ENCODE peak calls at places on chromosome 2, in ten cellular contexts. W is kidney, T is fibroblast of lung, N is stomach, O is GM12878, K is tibial artery, M is IMR-90, X is lung, F is foreskin keratinocyte, I is Karpas-422. C is an unnamed sample. For H3K4me1, the result is how much of the 10 kb centered on the place peaks cover.

GRCh38 chr2:211816739-211817138 is 721.9 kb downstream of the ERBB4 start:
- DNase-seq in K (no peak), I (no peak), O (no peak), W (no peak), F (no peak), M (no peak), T (no peak), X (no peak), N (no peak), C (no peak)

GRCh38 chr2:202841090-202841867 is 30.3 kb downstream of the ICA1L start:
- DNase-seq in T (no peak), I (no peak), F (no peak), M (no peak), O (no peak), W (no peak), K (no peak), N (no peak), X (no peak), C (no peak)

GRCh38 chr2:197073701-197074433 is 147.4 kb upstream of the PGAP1 start:
- DNase-seq in F (no peak), N (peak), X (no peak), T (peak), I (no peak), K (peak), M (no peak), O (no peak), W (peak), C (no peak)

GRCh38 chr2:46294185-46294836 is 2.9 kb upstream of the EPAS1 start:
- DNase-seq in W (no peak), O (no peak), F (no peak), M (no peak), X (no peak), K (no peak), I (no peak), T (no peak), N (no peak), C (no peak)

GRCh38 chr2:126801473-126801872 is 97.2 kb upstream of the TEX51 start:
- DNase-seq in T (no peak), I (no peak), W (no peak), O (no peak), X (no peak), K (no peak), N (no peak), F (no peak), M (no peak), C (no peak)

GRCh38 chr2:30236591-30237245 is 5.4 kb downstream of the LBH start:
- DNase-seq in O (no peak), W (no peak), F (no peak), M (no peak), N (peak), T (no peak), X (no peak), I (no peak), K (peak), C (no peak)

GRCh38 chr2:112004246-112004645 is 50.8 kb upstream of the TMEM87B start:
- DNase-seq in F (no peak), N (peak), W (no peak), M (peak), K (peak), I (peak), T (no peak), O (peak), X (peak), C (no peak)

GRCh38 chr2:106073608-106074406 is 120.3 kb downstream of the UXS1 start:
- DNase-seq in M (no peak), X (peak), F (no peak), O (no peak), T (no peak), N (no peak), K (no peak), I (no peak), W (no peak), C (no peak)

GRCh38 chr2:239288951-239289481 is 111.8 kb downstream of the HDAC4 start:
- DNase-seq in M (no peak), X (no peak), I (no peak), K (peak), N (no peak), F (no peak), O (peak), T (peak), W (no peak), C (no peak)

DNA sequence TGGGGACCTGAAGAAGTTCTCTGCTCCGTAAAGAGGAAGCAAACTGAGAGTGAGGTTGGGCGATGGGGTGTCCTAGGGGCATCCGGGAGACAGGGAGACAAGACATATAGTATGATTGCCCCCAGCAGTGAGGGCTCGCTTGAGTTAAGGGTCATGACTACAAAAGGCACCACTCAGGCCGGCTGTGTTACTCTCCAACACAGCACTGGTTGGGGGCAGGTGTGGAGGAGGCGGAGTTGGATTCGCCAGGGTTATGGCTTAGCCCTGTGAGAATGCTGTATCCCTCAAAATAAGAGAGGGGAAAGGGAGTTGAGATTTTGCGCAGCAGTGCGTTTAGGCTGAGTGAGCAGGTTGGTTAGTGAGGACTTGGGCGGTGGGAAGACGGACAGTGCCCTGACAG is 12.0 kb downstream of the DYSF start:
- DNase-seq in W (no peak), X (no peak), F (no peak), M (no peak), K (no peak), N (no peak), O (no peak), T (no peak), I (no peak), C (no peak)
- H3K4me1 ChIP-seq in W (under half), X (under half), F (under half), M (under half), K (under half), N (under half), O (under half), T (under half), I (under half), C (under half)

DNA sequence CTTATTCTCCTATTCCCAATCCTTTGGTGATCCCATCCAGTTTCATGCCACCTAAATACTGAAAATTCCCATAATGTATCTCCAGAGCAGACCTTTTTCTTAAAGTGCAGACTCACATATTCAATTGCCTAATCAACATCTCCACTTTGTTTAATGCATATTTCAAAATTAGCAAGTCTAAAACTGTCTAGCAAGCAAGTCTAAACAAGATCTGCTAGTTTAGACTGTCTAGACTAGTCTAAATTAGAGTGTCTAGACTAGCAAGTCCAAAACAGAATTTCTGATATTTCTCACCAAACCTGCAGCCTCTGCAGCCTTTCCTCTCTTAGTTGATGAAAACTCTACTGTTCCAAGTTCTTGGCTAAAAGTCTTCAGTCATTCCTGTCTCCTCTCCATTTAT is 44.6 kb downstream of the THUMPD2 start:
- DNase-seq in F (peak), I (no peak), M (no peak), K (no peak), X (no peak), W (no peak), O (no peak), T (no peak), N (no peak), C (no peak)
- H3K27ac ChIP-seq in F (no peak), I (no peak), M (no peak), K (peak), X (no peak), W (no peak), O (no peak), T (no peak), N (no peak), C (no peak)

GRCh38 chr2:236663671-236664101 is 94.1 kb downstream of the ACKR3 start:
- DNase-seq in F (peak), M (peak), O (no peak), K (no peak), T (peak), W (no peak), I (no peak), X (peak), N (no peak), C (no peak)

GRCh38 chr2:236662231-236663160 is 92.9 kb downstream of the ACKR3 start:
- DNase-seq in X (no peak), O (no peak), T (no peak), M (no peak), K (no peak), W (no peak), N (no peak), F (no peak), I (no peak), C (no peak)

GRCh38 chr2:236661064-236661761 is 91.6 kb downstream of the ACKR3 start:
- DNase-seq in K (no peak), M (peak), W (no peak), N (no peak), F (peak), I (no peak), X (peak), O (no peak), T (no peak), C (no peak)

GRCh38 chr2:236663267-236663666 is 93.6 kb downstream of the ACKR3 start:
- DNase-seq in M (no peak), T (peak), F (no peak), N (no peak), K (peak), X (peak), O (no peak), I (no peak), W (no peak), C (no peak)

DNA sequence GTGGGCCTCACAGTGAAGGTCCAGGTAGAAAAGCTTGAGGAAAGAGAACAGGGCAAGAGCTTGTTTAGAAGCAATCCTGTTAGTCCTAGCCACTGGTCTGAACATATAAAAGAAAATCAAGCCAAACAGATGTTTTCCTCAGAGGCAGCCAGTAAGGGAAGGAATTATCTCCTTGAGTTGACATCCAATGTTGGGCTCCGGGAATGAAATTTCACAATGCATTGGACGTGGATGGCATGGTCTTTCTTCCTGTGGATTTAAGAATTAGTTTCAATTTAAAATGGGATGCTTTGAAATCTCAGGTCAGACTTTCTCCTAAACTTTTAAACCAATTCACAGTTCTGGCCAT is 92.1 kb downstream of the ACKR3 start:
- DNase-seq in M (no peak), I (no peak), W (no peak), T (no peak), N (no peak), F (no peak), K (no peak), O (no peak), X (no peak), C (no peak)
- H3K4me1 ChIP-seq in M (under half), I (under half), W (under half), T (under half), N (under half), F (under half), K (under half), O (under half), X (under half), C (under half)

GRCh38 chr2:96768083-96768561 is 7.4 kb downstream of the CNNM4 start:
- DNase-seq in F (peak), O (peak), W (no peak), T (no peak), N (peak), M (no peak), I (peak), X (no peak), K (no peak), C (no peak)

GRCh38 chr2:96767135-96767871 is 6.6 kb downstream of the CNNM4 start:
- DNase-seq in W (no peak), N (no peak), F (no peak), X (no peak), K (no peak), I (no peak), M (no peak), T (no peak), O (no peak), C (no peak)

GRCh38 chr2:96770451-96770850 is 9.7 kb downstream of the CNNM4 start:
- DNase-seq in O (no peak), T (no peak), M (no peak), F (no peak), K (no peak), I (no peak), N (no peak), X (no peak), W (no peak), C (no peak)

GRCh38 chr2:96771792-96772618 is 11.3 kb downstream of the CNNM4 start:
- DNase-seq in N (peak), M (no peak), I (no peak), K (no peak), O (no peak), X (peak), F (peak), W (no peak), T (no peak), C (no peak)

DNA sequence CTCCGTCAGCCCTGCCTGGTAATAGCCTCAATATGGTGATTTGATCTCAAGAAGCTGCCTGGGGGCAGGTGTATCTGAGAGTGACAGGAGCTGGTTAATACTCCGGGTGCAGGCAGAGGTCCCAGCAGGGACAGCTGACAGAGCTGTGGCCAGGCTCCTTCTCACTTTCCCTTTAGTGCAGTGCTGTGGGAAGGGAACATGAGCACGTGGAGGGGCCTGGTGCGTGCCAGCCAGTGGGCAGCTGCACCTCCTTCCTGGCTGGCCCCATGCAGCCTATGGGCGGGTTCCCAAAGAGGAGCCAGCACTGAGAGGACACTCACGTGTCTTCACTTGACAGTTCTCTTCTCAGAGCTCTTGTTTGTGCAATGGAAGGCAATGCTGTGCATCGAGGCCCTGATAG is 9.1 kb downstream of the CNNM4 start:
- DNase-seq in X (no peak), K (peak), W (no peak), N (peak), O (no peak), M (no peak), I (no peak), F (no peak), T (no peak), C (no peak)
- H3K27ac ChIP-seq in X (no peak), K (no peak), W (no peak), N (no peak), O (no peak), M (no peak), I (no peak), F (no peak), T (no peak), C (peak)

GRCh38 chr2:240708457-240708856 is 16.8 kb downstream of the AQP12A start:
- DNase-seq in X (no peak), O (no peak), W (peak), T (no peak), F (no peak), N (no peak), M (no peak), K (no peak), I (no peak), C (no peak)

GRCh38 chr2:240704651-240705050 is 13.0 kb downstream of the AQP12A start:
- DNase-seq in F (no peak), W (peak), K (no peak), N (no peak), I (no peak), T (no peak), X (no peak), O (no peak), M (no peak), C (no peak)

GRCh38 chr2:240707046-240707756 is 15.5 kb downstream of the AQP12A start:
- DNase-seq in W (peak), I (no peak), O (no peak), K (no peak), X (no peak), T (no peak), F (no peak), M (no peak), N (no peak), C (no peak)

GRCh38 chr2:240705204-240705781 is 13.6 kb downstream of the AQP12A start:
- DNase-seq in W (peak), K (no peak), X (no peak), O (no peak), F (no peak), T (no peak), N (no peak), I (no peak), M (no peak), C (no peak)

GRCh38 chr2:240707791-240708190 is 16.1 kb downstream of the AQP12A start:
- DNase-seq in O (no peak), K (no peak), X (no peak), I (no peak), M (no peak), N (no peak), F (no peak), W (peak), T (no peak), C (no peak)
- H3K4me1 ChIP-seq in O (under half), K (under half), X (under half), I (under half), M (under half), N (under half), F (under half), W (under half), T (under half), C (under half)

C was measured in pancreas.